ENCODE peak calls at places on chromosomes 6 and 20, in four cellular contexts. N is adrenal gland, X is fibroblast of mammary gland, A is breast epithelium. H is an unnamed sample.
A peak's percentile ranks its signal among the peaks of the same experiment; 100 is the strongest.

GRCh38 chr6:113903666-113904330 is 46.7 kb downstream of the MARCKS start:
- DNase-seq in N (peak; percentile 48), X (peak; percentile 20), A (no peak), H (peak; percentile 53)

GRCh38 chr20:8562356-8562755 is 430.3 kb downstream of the PLCB1 start:
- DNase-seq in N (no peak), X (no peak), A (no peak), H (no peak)

GRCh38 chr20:24755411-24755922 is 193.6 kb upstream of the CST7 start:
- DNase-seq in N (no peak), X (no peak), A (no peak), H (no peak)

GRCh38 chr20:42795399-42795798 is 394.3 kb downstream of the PTPRT start:
- DNase-seq in N (no peak), X (no peak), A (no peak), H (no peak)

GRCh38 chr6:35050291-35050987 is 90.7 kb downstream of the TCP11 start:
- DNase-seq in N (no peak), X (no peak), A (no peak), H (no peak)

GRCh38 chr6:37048851-37049734 is 43.6 kb downstream of the FGD2 start:
- DNase-seq in N (no peak), X (peak; percentile 90), A (no peak), H (peak; percentile 73)

GRCh38 chr6:56106231-56106630 is 141.1 kb downstream of the COL21A1 start:
- DNase-seq in N (no peak), X (no peak), A (no peak), H (no peak)

GRCh38 chr6:133230022-133230421 is 11.1 kb upstream of the EYA4 start:
- DNase-seq in N (no peak), X (no peak), A (no peak), H (no peak)

GRCh38 chr6:137641474-137642077 is 147.4 kb upstream of the OLIG3 start:
- DNase-seq in N (peak; percentile 84), X (peak; percentile 80), A (no peak), H (peak; percentile 79)

GRCh38 chr6:70221025-70221714 is 81.7 kb downstream of the COL9A1 start:
- DNase-seq in N (peak; percentile 12), X (peak; percentile 26), A (no peak), H (peak; percentile 21)

GRCh38 chr6:126628125-126628524 is 288.2 kb downstream of the CENPW start:
- DNase-seq in N (no peak), X (no peak), A (no peak), H (no peak)

GRCh38 chr6:163250122-163250521 is 164.4 kb upstream of the QKI start:
- DNase-seq in N (peak; percentile 4), X (no peak), A (no peak), H (no peak)

GRCh38 chr6:163252132-163252729 is 162.3 kb upstream of the QKI start:
- DNase-seq in N (peak; percentile 4), X (no peak), A (no peak), H (no peak)

GRCh38 chr6:163248051-163248450 is 166.5 kb upstream of the QKI start:
- DNase-seq in N (no peak), X (no peak), A (no peak), H (no peak)

GRCh38 chr6:163253556-163254213 is 160.8 kb upstream of the QKI start:
- DNase-seq in N (no peak), X (no peak), A (no peak), H (no peak)

DNA sequence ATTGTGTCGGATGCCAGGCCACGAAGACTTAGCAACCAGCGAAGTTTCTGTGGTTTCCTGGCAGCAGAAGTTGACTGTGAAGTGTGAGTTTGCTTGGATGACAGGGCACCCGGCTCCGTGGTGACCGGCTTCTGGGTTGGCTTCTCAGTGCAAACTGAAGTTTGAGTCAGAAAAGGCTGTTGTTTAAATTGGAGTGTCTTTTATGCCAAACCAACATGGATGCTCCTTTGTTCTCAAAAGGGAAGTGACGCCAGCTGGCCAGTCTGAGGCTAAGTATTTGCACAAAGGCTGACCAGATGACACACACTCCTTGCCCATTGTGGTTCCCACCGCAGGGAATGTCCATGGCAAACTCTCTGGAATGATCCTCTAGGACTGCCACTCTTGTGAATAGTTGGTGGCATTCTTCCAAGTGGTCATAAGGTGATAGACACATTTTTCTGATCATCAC is 164.8 kb upstream of the QKI start:
- DNase-seq in N (no peak), X (no peak), A (no peak), H (no peak)
- TF ChIP-seq CTCF in N (no peak), X (no peak), A (no peak), H (no peak)

DNA sequence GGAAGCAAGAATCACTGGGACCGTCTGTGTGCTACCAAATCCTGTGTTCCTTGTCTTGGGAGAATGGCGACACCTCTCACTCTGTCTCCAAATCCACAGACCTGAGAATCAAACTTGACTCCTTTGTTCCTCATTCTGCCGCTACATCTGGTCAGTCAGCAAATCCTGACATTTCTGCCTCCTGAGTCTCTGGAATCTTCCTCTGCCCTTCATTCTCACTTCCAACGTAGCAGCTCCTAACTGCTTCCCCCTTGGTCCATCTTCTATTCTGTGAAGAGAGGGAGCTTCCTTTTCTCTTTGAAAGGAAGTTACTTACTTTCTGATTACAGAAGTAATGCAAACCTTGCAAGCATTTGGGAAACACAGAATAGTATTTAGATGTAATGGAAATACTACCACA is 37.7 kb downstream of the SYTL3 start:
- DNase-seq in N (no peak), X (no peak), A (no peak), H (no peak)
- H3K4me3 ChIP-seq in N (no peak overlapping the region), X (no peak overlapping the region), A (no peak overlapping the region), H (no peak overlapping the region)

GRCh38 chr20:32144898-32145662 is 35.6 kb downstream of the TM9SF4 start:
- DNase-seq in N (no peak), X (no peak), A (no peak), H (no peak)

GRCh38 chr20:32139947-32140346 is 30.4 kb downstream of the TM9SF4 start:
- DNase-seq in N (no peak), X (no peak), A (no peak), H (no peak)

GRCh38 chr20:32140603-32141002 is 31.1 kb downstream of the TM9SF4 start:
- DNase-seq in N (no peak), X (no peak), A (no peak), H (no peak)

GRCh38 chr20:32141465-32141980 is 32.0 kb downstream of the TM9SF4 start:
- DNase-seq in N (no peak), X (no peak), A (no peak), H (no peak)

DNA sequence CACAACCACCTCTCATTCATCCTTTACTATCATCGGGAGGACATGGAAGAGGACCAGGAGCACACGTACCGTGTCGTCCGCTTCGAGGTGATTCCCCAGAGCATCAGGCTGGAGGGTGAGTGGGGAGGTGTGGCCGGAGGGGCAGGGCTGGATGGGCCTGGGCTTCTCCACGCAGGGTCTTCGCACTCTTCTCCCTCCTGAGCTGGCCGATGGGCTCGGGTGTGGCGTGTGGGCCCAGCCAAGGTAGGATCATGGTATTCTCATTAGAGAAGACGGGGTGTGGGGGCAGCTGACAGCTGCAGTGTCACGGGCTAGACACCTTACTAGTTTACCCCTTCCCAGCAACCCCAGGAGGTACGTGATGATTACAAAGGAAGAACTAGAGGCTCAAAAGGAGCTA is 33.5 kb downstream of the TM9SF4 start:
- DNase-seq in N (no peak), X (no peak), A (no peak), H (no peak)
- TF ChIP-seq CTCF in N (no peak), X (no peak), A (no peak), H (no peak)

DNA sequence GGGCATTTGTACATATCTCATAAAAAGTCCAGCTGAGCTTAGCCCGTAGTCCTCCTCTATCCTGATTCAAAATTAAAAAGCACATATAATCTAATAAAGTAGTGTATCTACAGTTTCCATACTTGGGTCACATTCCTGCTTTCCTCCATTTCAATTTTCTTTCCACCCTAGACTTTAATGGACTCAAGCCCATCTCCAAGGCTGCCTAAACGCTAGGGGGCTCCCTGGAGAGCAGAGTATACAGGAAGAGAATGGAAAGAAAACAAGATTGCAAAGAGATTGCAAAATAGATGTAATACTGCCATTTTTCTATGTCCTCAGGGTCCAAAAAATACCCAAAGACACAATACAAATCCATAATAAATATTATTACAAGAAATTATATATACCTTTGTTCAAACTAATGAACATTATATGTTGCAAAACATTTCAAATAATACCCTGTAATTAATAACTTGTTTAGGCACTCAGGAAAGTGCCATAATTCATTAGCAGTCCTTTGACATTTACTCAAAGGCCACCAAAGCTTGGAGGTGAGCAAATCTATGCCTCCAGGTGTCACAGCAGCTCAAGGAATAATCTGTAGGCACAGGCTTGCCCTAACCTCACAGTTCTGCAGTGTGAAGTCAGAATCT is 2.4 kb upstream of the MCM3 start:
- DNase-seq in N (peak; percentile 84), X (peak; percentile 77), A (no peak), H (peak; percentile 65)
- H3K4me3 ChIP-seq in N (no peak overlapping the region), X (no peak overlapping the region), A (no peak overlapping the region), H (no peak overlapping the region)

H was measured in AG10803.